ENCODE peak calls at places on chromosomes 7 and 10, in nine cellular contexts. K, N, T, M, Q, E, C, I and W are unnamed samples.

GRCh38 chr7:66751945-66752344 is 11.4 kb downstream of the RABGEF1 start:
- DNase-seq in C (no peak), N (no peak), I (no peak), T (no peak), M (no peak), Q (no peak), E (no peak), K (no peak), W (no peak)

GRCh38 chr10:120948889-120949382 is 97.8 kb downstream of the WDR11 start:
- DNase-seq in N (peak), E (peak), T (peak), Q (peak), I (peak), C (peak), K (peak), M (peak), W (no peak)

GRCh38 chr7:142376356-142376997 is 118.6 kb upstream of the PRSS58 start:
- DNase-seq in M (no peak), K (no peak), Q (no peak), N (no peak), E (no peak), I (no peak), T (no peak), C (no peak), W (no peak)

GRCh38 chr10:125081931-125082330 is 78.4 kb downstream of the CTBP2 start:
- DNase-seq in N (no peak), M (no peak), E (no peak), T (no peak), I (no peak), C (no peak), K (no peak), Q (no peak), W (no peak)

GRCh38 chr7:95055295-95055694 is 147.9 kb downstream of the PPP1R9A start:
- DNase-seq in C (no peak), E (no peak), Q (no peak), T (no peak), N (no peak), K (no peak), M (no peak), I (no peak), W (no peak)

GRCh38 chr10:84201682-84202081 is 7.3 kb downstream of the CDHR1 start:
- DNase-seq in C (no peak), E (no peak), M (no peak), K (no peak), I (no peak), Q (no peak), N (no peak), T (no peak), W (no peak)

GRCh38 chr7:90594791-90595317 is 1.3 kb upstream of the CDK14 start:
- DNase-seq in Q (no peak), N (peak), T (no peak), C (peak), M (peak), E (peak), K (peak), I (peak), W (no peak)

GRCh38 chr7:140625908-140626868 is 14.4 kb downstream of the DENND2A start:
- DNase-seq in Q (peak), K (peak), N (peak), E (no peak), I (peak), C (peak), M (peak), T (no peak), W (peak)

DNA sequence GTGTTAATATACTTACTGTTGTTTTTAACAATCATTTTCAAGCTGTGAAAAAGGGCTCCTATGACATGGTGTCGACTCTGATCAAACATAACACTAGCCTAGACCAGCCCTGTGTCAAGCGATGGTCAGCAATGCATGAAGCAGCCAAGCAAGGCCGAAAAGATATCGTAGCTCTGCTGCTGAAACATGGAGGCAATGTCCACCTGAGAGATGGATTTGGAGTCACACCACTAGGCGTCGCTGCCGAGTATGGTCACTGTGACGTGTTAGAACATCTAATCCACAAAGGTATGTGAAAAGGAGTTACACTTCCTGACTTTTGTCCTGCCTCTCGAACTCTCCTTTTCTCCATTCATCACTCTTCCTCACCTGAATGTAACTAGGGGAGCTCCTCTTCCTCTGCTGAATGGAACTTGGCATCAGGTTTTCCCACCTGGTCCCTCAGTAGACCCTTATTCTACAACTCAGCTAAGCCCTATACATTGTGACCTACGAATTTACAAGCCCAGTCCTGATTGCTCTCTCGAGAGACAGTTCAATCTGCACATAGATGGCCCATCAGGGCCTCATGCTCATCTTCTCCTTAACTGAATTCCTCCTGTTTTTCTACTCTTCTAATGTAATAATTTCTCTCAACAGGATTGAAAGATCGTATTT is 23.0 kb downstream of the ASB15 start:
- DNase-seq in M (no peak), I (no peak), E (peak), K (peak), T (peak), Q (no peak), N (peak), C (no peak), W (no peak)
- TF ChIP-seq CTCF in M (no peak), I (peak), E (peak), K (peak), T (peak), Q (peak), N (peak), C (peak), W (no peak)

GRCh38 chr10:79003183-79004100 is 65.3 kb upstream of the ZMIZ1 start:
- DNase-seq in C (peak), K (no peak), T (no peak), Q (no peak), I (no peak), M (no peak), E (no peak), N (no peak), W (no peak)

GRCh38 chr10:79004311-79004710 is 64.5 kb upstream of the ZMIZ1 start:
- DNase-seq in T (no peak), Q (no peak), M (no peak), I (no peak), E (no peak), K (no peak), C (no peak), N (no peak), W (no peak)

GRCh38 chr10:78997635-78998618 is 70.8 kb upstream of the ZMIZ1 start:
- DNase-seq in C (no peak), M (no peak), N (no peak), E (no peak), Q (no peak), K (no peak), T (no peak), I (no peak), W (no peak)

GRCh38 chr10:79002336-79002735 is 66.4 kb upstream of the ZMIZ1 start:
- DNase-seq in M (no peak), N (no peak), C (no peak), K (no peak), I (no peak), T (no peak), Q (no peak), E (no peak), W (no peak)

DNA sequence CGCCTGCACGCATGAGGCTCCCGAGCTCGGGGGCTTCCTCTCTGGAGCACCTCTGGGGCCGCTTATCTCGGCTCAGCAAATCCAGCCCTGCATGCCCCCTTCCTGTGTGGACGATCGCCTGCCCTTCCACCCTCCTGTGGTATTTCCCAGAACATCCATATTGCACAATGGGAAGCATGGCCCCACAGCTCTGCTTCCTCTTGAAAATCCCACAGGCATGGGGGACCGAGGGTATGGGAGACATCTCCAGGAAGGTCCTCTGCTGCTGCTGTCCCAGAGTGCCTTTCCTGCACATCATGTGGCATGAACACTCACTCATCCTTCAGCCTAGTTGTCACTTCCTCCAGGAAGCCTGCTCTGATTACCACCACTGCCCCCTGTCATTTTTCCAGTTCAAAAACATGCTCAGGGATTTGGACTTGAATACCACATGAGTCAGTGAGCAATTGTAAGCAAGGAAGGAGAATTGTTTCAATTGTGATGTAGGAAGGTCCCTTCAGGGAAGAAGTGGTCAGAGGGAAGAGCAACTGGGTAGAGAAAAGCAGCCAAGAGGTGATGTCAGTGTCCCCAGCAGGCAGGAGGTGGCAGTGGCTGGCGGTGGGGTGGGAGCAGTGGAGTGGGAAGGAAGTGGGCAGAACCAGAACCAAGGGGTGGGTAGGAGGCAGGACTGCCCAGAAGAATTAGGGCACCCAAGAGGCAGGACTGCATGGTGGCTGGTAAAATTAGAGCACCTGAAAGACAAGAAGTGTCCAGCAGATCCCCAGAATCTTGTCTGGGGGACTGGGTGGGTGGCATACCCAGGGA is 67.5 kb upstream of the ZMIZ1 start:
- DNase-seq in M (no peak), E (no peak), N (no peak), K (no peak), T (no peak), Q (no peak), C (peak), I (no peak), W (no peak)
- TF ChIP-seq CTCF in M (no peak), E (no peak), N (no peak), K (no peak), T (no peak), Q (no peak), C (no peak), I (no peak), W (no peak)

GRCh38 chr7:98266840-98267239 is 14.6 kb upstream of the BRI3 start:
- DNase-seq in K (no peak), C (peak), T (no peak), Q (no peak), M (no peak), E (no peak), N (no peak), I (no peak), W (no peak)
- TF ChIP-seq CTCF in K (peak), C (peak), T (peak), Q (peak), M (no peak), E (peak), N (no peak), I (peak), W (no peak)

DNA sequence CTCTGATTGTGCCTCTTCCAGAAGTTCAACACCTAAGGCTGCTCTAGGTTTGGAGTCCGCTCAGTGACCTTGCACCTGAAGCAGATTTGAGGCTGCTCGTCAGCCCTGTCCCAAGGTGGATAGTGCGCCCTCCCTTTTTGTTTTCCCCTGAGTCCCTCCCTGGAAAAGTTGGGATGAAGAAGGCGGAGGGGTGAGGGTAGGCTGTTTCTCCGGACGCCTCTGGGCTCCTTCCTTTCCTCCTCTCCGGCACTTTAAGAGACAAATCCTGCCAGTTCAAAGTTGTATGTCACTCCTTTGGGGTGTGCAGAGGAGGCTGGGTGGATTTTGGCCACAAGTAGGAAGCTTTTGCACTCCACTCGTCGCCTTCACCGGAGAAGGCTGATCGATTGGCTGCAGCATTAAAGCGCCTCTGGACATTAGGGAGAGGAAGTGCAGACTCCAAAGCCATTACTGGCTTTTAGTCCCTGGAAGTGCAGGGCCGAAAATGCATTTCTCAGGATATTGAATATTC is 81.9 kb upstream of the PRKG1 start:
- DNase-seq in I (no peak), T (no peak), E (no peak), N (peak), K (peak), Q (no peak), C (peak), M (peak), W (no peak)
- TF ChIP-seq CTCF in I (no peak), T (no peak), E (no peak), N (no peak), K (no peak), Q (no peak), C (no peak), M (no peak), W (no peak)